ENCODE peak calls at places on chromosome 11, in seven cellular contexts. U, R, A, L, Q, D and B are unnamed samples. For H3K9me3, the result is how much of the 10 kb centered on the place peaks cover.

GRCh38 chr11:131095501-131096185 is 179.4 kb upstream of the SNX19 start:
- DNase-seq in U (no peak), R (no peak), A (no peak), L (no peak), Q (no peak), D (no peak), B (no peak)

GRCh38 chr11:109697140-109697843 is 275.3 kb downstream of the C11orf87 start:
- DNase-seq in U (peak), R (peak), A (no peak), L (peak), Q (no peak), D (peak), B (no peak)

GRCh38 chr11:123407996-123408597 is 22.0 kb upstream of the GRAMD1B start:
- DNase-seq in U (no peak), R (no peak), A (no peak), L (no peak), Q (no peak), D (no peak), B (no peak)

GRCh38 chr11:128116447-128117240 is 470.7 kb downstream of the ETS1 start:
- DNase-seq in U (no peak), R (no peak), A (no peak), L (no peak), Q (no peak), D (no peak), B (no peak)

GRCh38 chr11:72240461-72241289 is 3.3 kb downstream of the PHOX2A start:
- DNase-seq in U (peak), R (peak), A (no peak), L (no peak), Q (no peak), D (no peak), B (no peak)

GRCh38 chr11:117627259-117627658 is 169.8 kb downstream of the DSCAML1 start:
- DNase-seq in U (no peak), R (no peak), A (no peak), L (no peak), Q (no peak), D (no peak), B (no peak)

GRCh38 chr11:92152245-92152644 is 72.4 kb upstream of the FAT3 start:
- DNase-seq in U (peak), R (no peak), A (no peak), L (no peak), Q (no peak), D (no peak), B (no peak)

GRCh38 chr11:125372911-125373310 is 123.2 kb downstream of the FEZ1 start:
- DNase-seq in U (no peak), R (no peak), A (no peak), L (no peak), Q (no peak), D (no peak), B (no peak)

GRCh38 chr11:111882202-111882601 is 2.9 kb downstream of the CFAP68 start:
- DNase-seq in U (no peak), R (no peak), A (no peak), L (no peak), Q (no peak), D (no peak), B (no peak)

GRCh38 chr11:76606102-76606793 is 64.3 kb downstream of the LRRC32 start:
- DNase-seq in U (no peak), R (peak), A (no peak), L (no peak), Q (no peak), D (no peak), B (no peak)

GRCh38 chr11:117882539-117882938 is 6.1 kb upstream of the FXYD6 start:
- DNase-seq in U (peak), R (no peak), A (no peak), L (no peak), Q (no peak), D (no peak), B (no peak)

GRCh38 chr11:128585498-128586238 is 1.7 kb downstream of the ETS1 start:
- DNase-seq in U (no peak), R (no peak), A (no peak), L (no peak), Q (no peak), D (no peak), B (no peak)

GRCh38 chr11:122743949-122744876 is 88.7 kb downstream of the UBASH3B start:
- DNase-seq in U (no peak), R (no peak), A (no peak), L (no peak), Q (no peak), D (no peak), B (peak)

GRCh38 chr11:1640076-1640946 is 10.7 kb downstream of the KRTAP5-5 start:
- DNase-seq in U (peak), R (peak), A (peak), L (no peak), Q (no peak), D (no peak), B (peak)

GRCh38 chr11:88680806-88681205 is 343.3 kb upstream of the CTSC start:
- DNase-seq in U (no peak), R (no peak), A (no peak), L (peak), Q (no peak), D (peak), B (no peak)

GRCh38 chr11:22426915-22427314 is 88.7 kb downstream of the SLC17A6 start:
- DNase-seq in U (no peak), R (no peak), A (no peak), L (no peak), Q (no peak), D (peak), B (no peak)

GRCh38 chr11:122322369-122322768 is 206.4 kb upstream of the BLID start:
- DNase-seq in U (no peak), R (no peak), A (no peak), L (no peak), Q (no peak), D (peak), B (no peak)

GRCh38 chr11:107446822-107447431 is 10.7 kb downstream of the CWF19L2 start:
- DNase-seq in U (no peak), R (no peak), A (no peak), L (no peak), Q (no peak), D (no peak), B (no peak)

GRCh38 chr11:16572946-16573345 is 165.5 kb upstream of the C11orf58 start:
- DNase-seq in U (no peak), R (no peak), A (no peak), L (no peak), Q (no peak), D (peak), B (no peak)

GRCh38 chr11:57263351-57263750 is 26.3 kb upstream of the APLNR start:
- DNase-seq in U (peak), R (no peak), A (no peak), L (no peak), Q (no peak), D (no peak), B (no peak)

GRCh38 chr11:102546427-102546826 is 15.9 kb upstream of the MMP7 start:
- DNase-seq in U (no peak), R (no peak), A (no peak), L (no peak), Q (no peak), D (no peak), B (no peak)

GRCh38 chr11:75233688-75234295 is 6.8 kb upstream of the TPBGL start:
- DNase-seq in U (peak), R (no peak), A (peak), L (no peak), Q (no peak), D (peak), B (no peak)

GRCh38 chr11:7056828-7057513 is 31.8 kb upstream of the RBMXL2 start:
- DNase-seq in U (no peak), R (no peak), A (no peak), L (no peak), Q (no peak), D (peak), B (no peak)

GRCh38 chr11:109046284-109046992 is 375.6 kb upstream of the C11orf87 start:
- DNase-seq in U (no peak), R (no peak), A (no peak), L (no peak), Q (no peak), D (no peak), B (no peak)

GRCh38 chr11:64880240-64881001 is 2.0 kb upstream of the EHD1 start:
- DNase-seq in U (no peak), R (no peak), A (no peak), L (no peak), Q (peak), D (no peak), B (no peak)

GRCh38 chr11:98099371-98099770 is 921.4 kb upstream of the CNTN5 start:
- DNase-seq in U (no peak), R (no peak), A (no peak), L (no peak), Q (no peak), D (no peak), B (no peak)

GRCh38 chr11:30377347-30377746 is 54.4 kb downstream of the ARL14EP start:
- DNase-seq in U (no peak), R (no peak), A (no peak), L (no peak), Q (no peak), D (no peak), B (no peak)

GRCh38 chr11:122556605-122557004 is 98.9 kb upstream of the UBASH3B start:
- DNase-seq in U (no peak), R (peak), A (peak), L (no peak), Q (peak), D (no peak), B (no peak)

GRCh38 chr11:9838229-9838628 is 174.4 kb downstream of the SWAP70 start:
- DNase-seq in U (no peak), R (no peak), A (no peak), L (no peak), Q (no peak), D (no peak), B (no peak)

GRCh38 chr11:8291421-8292350 is 28.0 kb upstream of the LMO1 start:
- DNase-seq in U (no peak), R (peak), A (no peak), L (no peak), Q (no peak), D (no peak), B (no peak)

GRCh38 chr11:31816467-31817053 is 5.4 kb upstream of the PAX6 start:
- DNase-seq in U (no peak), R (peak), A (no peak), L (no peak), Q (no peak), D (no peak), B (no peak)

GRCh38 chr11:31817054-31817620 is 6.0 kb upstream of the PAX6 start:
- DNase-seq in U (peak), R (peak), A (no peak), L (no peak), Q (no peak), D (no peak), B (no peak)

GRCh38 chr11:31817621-31818493 is 6.7 kb upstream of the PAX6 start:
- DNase-seq in U (no peak), R (peak), A (peak), L (no peak), Q (no peak), D (no peak), B (no peak)

GRCh38 chr11:31813961-31814868 is 3.1 kb upstream of the PAX6 start:
- DNase-seq in U (no peak), R (peak), A (no peak), L (no peak), Q (peak), D (no peak), B (no peak)

DNA sequence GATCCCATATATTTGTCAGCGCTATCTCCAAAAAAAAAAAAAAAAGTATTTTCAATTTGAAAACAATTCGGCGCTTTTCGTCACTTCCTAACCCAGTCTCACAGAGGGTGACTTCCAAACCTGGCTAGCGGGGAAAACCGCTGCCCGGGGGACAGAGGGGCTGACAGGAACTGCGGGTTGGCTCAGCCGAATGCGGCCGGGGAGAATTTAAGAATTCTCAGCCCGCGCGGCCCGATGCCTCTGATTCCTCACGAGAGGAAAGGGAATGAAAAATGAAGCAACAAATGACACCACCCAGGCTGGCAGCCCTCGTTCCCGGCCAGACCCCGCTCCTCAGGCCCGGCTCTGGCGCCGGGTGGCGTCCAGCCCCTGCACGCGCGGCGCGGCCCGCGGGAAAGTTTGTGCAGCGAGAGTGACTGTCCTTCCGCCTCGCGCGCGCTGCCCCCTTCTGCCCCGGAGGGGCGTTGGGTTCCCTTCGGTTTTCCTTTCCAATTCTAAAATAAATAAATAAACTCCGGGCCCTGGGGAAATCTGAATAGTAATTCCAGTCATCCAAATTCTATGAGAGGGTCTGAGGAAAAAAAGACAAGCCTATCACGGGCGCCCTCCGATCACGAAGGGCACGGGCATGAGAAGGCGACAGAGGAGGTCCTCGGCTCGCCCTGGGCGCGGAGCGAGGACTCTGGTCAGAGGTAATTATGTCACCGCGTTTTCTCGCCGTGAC is 4.8 kb upstream of the PAX6 start:
- DNase-seq in U (no peak), R (peak), A (no peak), L (no peak), Q (peak), D (no peak), B (no peak)
- H3K9me3 ChIP-seq in U (under half), R (under half), A (under half), L (under half), Q (under half), D (under half), B (under half)

GRCh38 chr11:47208628-47209027 is 6.1 kb upstream of the DDB2 start:
- DNase-seq in U (no peak), R (no peak), A (no peak), L (no peak), Q (no peak), D (no peak), B (no peak)
- H3K9me3 ChIP-seq in U (under half), R (under half), A (under half), L (under half), Q (under half), D (under half), B (under half)

GRCh38 chr11:132803436-132803835 is 728.9 kb downstream of the OPCML start:
- DNase-seq in U (no peak), R (no peak), A (no peak), L (no peak), Q (no peak), D (peak), B (no peak)
- H3K9me3 ChIP-seq in U (under half), R (under half), A (under half), L (under half), Q (under half), D (under half), B (under half)

GRCh38 chr11:28835317-28835716 is 727.1 kb downstream of the METTL15 start:
- DNase-seq in U (no peak), R (no peak), A (no peak), L (no peak), Q (no peak), D (no peak), B (no peak)

GRCh38 chr11:28835790-28836189 is 727.6 kb downstream of the METTL15 start:
- DNase-seq in U (no peak), R (no peak), A (no peak), L (no peak), Q (no peak), D (peak), B (no peak)

GRCh38 chr11:28837599-28837998 is 729.4 kb downstream of the METTL15 start:
- DNase-seq in U (no peak), R (no peak), A (no peak), L (no peak), Q (no peak), D (no peak), B (no peak)

GRCh38 chr11:28834877-28835276 is 726.7 kb downstream of the METTL15 start:
- DNase-seq in U (no peak), R (no peak), A (no peak), L (no peak), Q (no peak), D (peak), B (no peak)

GRCh38 chr11:28836285-28837081 is 728.3 kb downstream of the METTL15 start:
- DNase-seq in U (no peak), R (no peak), A (no peak), L (no peak), Q (no peak), D (peak), B (no peak)
- H3K9me3 ChIP-seq in U (under half), R (under half), A (under half), L (under half), Q (under half), D (under half), B (under half)